ENCODE peak calls at places on chromosomes 2 and 18, in five cellular contexts. B, F, D, H and R are unnamed samples.

GRCh38 chr18:47150824-47151366 is 595 bp upstream of the HDHD2 start:
- DNase-seq in D (no peak), F (no peak), B (no peak), H (no peak), R (no peak)

GRCh38 chr2:201279079-201279478 is 18.7 kb downstream of the CASP8 start:
- DNase-seq in B (no peak), H (no peak), D (no peak), F (no peak), R (no peak)

GRCh38 chr2:160156084-160156483 is 44.0 kb downstream of the ITGB6 start:
- DNase-seq in D (no peak), H (no peak), F (no peak), B (peak; percentile 5), R (no peak)

GRCh38 chr2:96325884-96326255 is 753 bp downstream of the ITPRIPL1 start:
- DNase-seq in H (peak; percentile 45), B (no peak), D (no peak), F (no peak), R (no peak)

GRCh38 chr18:10558243-10558966 is 32.6 kb downstream of the NAPG start:
- DNase-seq in D (no peak), B (no peak), F (no peak), H (no peak), R (no peak)

GRCh38 chr2:120937736-120938131 is 202.1 kb downstream of the GLI2 start:
- DNase-seq in D (no peak), F (no peak), B (no peak), H (no peak), R (no peak)

GRCh38 chr2:200534572-200534971 is 8.6 kb downstream of the SGO2 start:
- DNase-seq in H (no peak), F (no peak), D (no peak), B (no peak), R (no peak)

GRCh38 chr2:10531874-10532273 is 83.7 kb upstream of the ODC1 start:
- DNase-seq in H (no peak), F (no peak), B (no peak), D (no peak), R (no peak)

GRCh38 chr2:208369091-208369490 is 37.5 kb upstream of the PTH2R start:
- DNase-seq in F (no peak), H (no peak), B (no peak), D (no peak), R (no peak)

GRCh38 chr2:30276455-30276911 is 45.1 kb downstream of the LBH start:
- DNase-seq in D (no peak), H (no peak), B (no peak), F (no peak), R (no peak)

GRCh38 chr2:42132066-42132965 is 36.8 kb upstream of the EML4 start:
- DNase-seq in D (no peak), F (peak; percentile 72), B (peak; percentile 32), H (no peak), R (no peak)

GRCh38 chr18:35324926-35325655 is 19.1 kb downstream of the ZNF24 start:
- DNase-seq in D (no peak), F (no peak), B (no peak), H (no peak), R (no peak)

GRCh38 chr2:239767016-239767905 is 257.9 kb downstream of the NDUFA10 start:
- DNase-seq in H (no peak), D (peak; percentile 44), F (no peak), B (no peak), R (no peak)

GRCh38 chr2:232438951-232439757 is 16.8 kb upstream of the ALPI start:
- DNase-seq in B (no peak), D (peak; percentile 66), H (peak; percentile 34), F (no peak), R (no peak)

GRCh38 chr18:67525328-67526110 is 9.0 kb upstream of the DSEL start:
- DNase-seq in F (peak; percentile 55), H (no peak), B (peak; percentile 14), D (no peak), R (no peak)

DNA sequence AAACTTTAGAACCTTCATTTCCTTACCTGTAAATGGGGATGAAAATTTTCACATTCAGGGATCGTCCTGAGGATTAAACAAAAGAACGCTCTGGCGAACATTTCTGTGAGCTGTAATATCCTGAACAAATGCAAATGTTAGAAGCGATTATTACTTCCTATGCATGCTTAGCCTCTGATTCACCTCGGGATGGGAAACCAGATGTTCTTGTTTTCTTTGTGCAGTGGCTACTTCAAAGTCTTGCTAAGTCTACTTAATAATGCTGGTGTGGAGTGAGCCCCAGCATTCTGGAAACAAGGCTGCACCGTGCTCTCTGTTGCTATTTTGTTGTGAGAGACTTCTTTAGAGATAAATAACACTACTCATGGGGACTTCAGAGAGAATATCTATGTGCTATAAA is 119.1 kb upstream of the PELI1 start:
- DNase-seq in H (no peak), F (no peak), B (no peak), D (no peak), R (no peak)
- TF ChIP-seq CTCF in H (no peak), F (no peak), B (no peak), D (no peak), R (no peak)

DNA sequence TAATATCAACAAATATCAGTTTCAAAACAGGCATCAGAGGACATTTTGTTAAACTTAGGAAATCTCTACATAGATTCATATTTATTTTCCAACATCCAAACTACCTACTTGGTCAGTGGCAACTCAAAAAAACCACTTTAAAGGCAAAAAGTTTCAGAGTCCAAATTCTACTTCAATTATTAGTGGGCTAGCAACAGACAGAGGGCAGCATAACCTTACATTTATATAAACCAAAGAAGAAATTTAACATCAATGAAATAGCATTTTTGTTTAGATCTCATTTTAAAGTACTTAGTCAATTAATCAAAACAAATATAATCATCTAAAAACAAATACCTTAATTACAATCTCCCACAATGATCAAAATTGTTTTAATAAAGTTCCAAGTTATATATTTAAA is 33.3 kb downstream of the RTTN start:
- DNase-seq in D (no peak), B (no peak), F (no peak), H (no peak), R (no peak)
- TF ChIP-seq CTCF in D (no peak), B (peak; percentile 55), F (peak; percentile 17), H (no peak), R (no peak)

DNA sequence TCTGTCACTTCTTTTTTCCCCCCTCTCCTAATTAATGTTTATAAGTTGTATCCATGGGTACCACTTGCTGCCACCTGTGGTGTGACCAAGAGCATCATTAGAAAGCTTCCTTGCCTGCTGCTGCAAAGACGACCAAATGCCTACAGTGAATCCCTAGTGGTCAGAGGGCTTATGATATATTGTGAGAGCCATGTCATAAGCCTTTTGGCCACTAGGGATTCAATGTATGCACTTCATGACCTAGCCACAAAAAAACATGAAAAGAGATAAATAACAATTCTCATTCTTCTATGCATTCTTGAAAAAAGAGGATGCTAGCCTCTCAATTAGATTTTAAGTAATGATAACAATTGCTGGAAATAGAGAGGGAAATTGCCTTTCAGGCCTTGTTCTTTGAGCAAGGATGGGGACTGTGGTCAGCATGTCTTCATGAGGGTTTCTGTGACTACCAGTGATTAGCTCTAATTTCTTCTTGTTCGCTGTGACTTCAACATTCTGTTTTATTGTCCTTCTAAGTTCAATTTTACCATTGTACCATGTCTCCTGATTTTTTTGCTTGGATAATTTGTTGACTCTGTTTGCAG is 435.3 kb downstream of the TGIF1 start:
- DNase-seq in D (no peak), F (no peak), H (no peak), B (peak; percentile 44), R (no peak)
- TF ChIP-seq CTCF in D (peak; percentile 8), F (peak; percentile 59), H (no peak), B (peak; percentile 7), R (no peak)

GRCh38 chr18:26405190-26405781 is 143.1 kb downstream of the KCTD1 start:
- DNase-seq in H (no peak), B (peak; percentile 32), F (no peak), D (no peak), R (no peak)
- TF ChIP-seq CTCF in H (no peak), B (peak; percentile 59), F (peak; percentile 73), D (peak; percentile 33), R (no peak)